ENCODE peak calls at places on chromosomes 6 and 20, in five cellular contexts. One of them, this sample, is unnamed.
A peak's percentile ranks its signal among the peaks of the same experiment; 100 is the strongest.

GRCh38 chr6:337782-338464 is 45.6 kb downstream of the DUSP22 start:
- DNase-seq in cardiac fibroblast: no peak
- DNase-seq in activated naive CD4-positive, alpha-beta T cell treated with Interleukin-2 at 50 U/mL for 16 hours: no peak
- DNase-seq in SK-N-SH: no peak
- DNase-seq in sigmoid colon: no peak
- DNase-seq in this sample: no peak

GRCh38 chr20:8670900-8671229 is 398.0 kb upstream of the PLCB4 start:
- DNase-seq in cardiac fibroblast: no peak
- DNase-seq in activated naive CD4-positive, alpha-beta T cell treated with Interleukin-2 at 50 U/mL for 16 hours: no peak
- DNase-seq in SK-N-SH: peak; percentile 49
- DNase-seq in sigmoid colon: no peak
- DNase-seq in this sample: no peak

GRCh38 chr6:69801711-69802110 is 4.9 kb upstream of the LMBRD1 start:
- DNase-seq in cardiac fibroblast: no peak
- DNase-seq in activated naive CD4-positive, alpha-beta T cell treated with Interleukin-2 at 50 U/mL for 16 hours: no peak
- DNase-seq in SK-N-SH: no peak
- DNase-seq in sigmoid colon: no peak
- DNase-seq in this sample: no peak

GRCh38 chr20:62887147-62887859 is 25.7 kb upstream of the TCFL5 start:
- DNase-seq in cardiac fibroblast: peak; percentile 91
- DNase-seq in activated naive CD4-positive, alpha-beta T cell treated with Interleukin-2 at 50 U/mL for 16 hours: peak; percentile 24
- DNase-seq in SK-N-SH: peak; percentile 80
- DNase-seq in sigmoid colon: peak; percentile 94
- DNase-seq in this sample: peak; percentile 73

GRCh38 chr6:126344181-126344580 is 4.3 kb downstream of the CENPW start:
- DNase-seq in cardiac fibroblast: no peak
- DNase-seq in activated naive CD4-positive, alpha-beta T cell treated with Interleukin-2 at 50 U/mL for 16 hours: no peak
- DNase-seq in SK-N-SH: no peak
- DNase-seq in sigmoid colon: no peak
- DNase-seq in this sample: no peak

GRCh38 chr20:31678389-31679356 is 41.0 kb downstream of the COX4I2 start:
- DNase-seq in cardiac fibroblast: peak; percentile 61
- DNase-seq in activated naive CD4-positive, alpha-beta T cell treated with Interleukin-2 at 50 U/mL for 16 hours: no peak
- DNase-seq in SK-N-SH: no peak
- DNase-seq in sigmoid colon: no peak
- DNase-seq in this sample: peak; percentile 80

GRCh38 chr20:63741676-63742380 is 2.3 kb downstream of the SLC2A4RG start:
- DNase-seq in cardiac fibroblast: no peak
- DNase-seq in activated naive CD4-positive, alpha-beta T cell treated with Interleukin-2 at 50 U/mL for 16 hours: no peak
- DNase-seq in SK-N-SH: no peak
- DNase-seq in sigmoid colon: peak; percentile 68
- DNase-seq in this sample: no peak

GRCh38 chr20:46674253-46675083 is 14.8 kb downstream of the TP53RK start:
- DNase-seq in cardiac fibroblast: no peak
- DNase-seq in activated naive CD4-positive, alpha-beta T cell treated with Interleukin-2 at 50 U/mL for 16 hours: no peak
- DNase-seq in SK-N-SH: no peak
- DNase-seq in sigmoid colon: no peak
- DNase-seq in this sample: no peak

GRCh38 chr6:7998103-7998725 is 66.0 kb downstream of the BLOC1S5 start:
- DNase-seq in cardiac fibroblast: peak; percentile 89
- DNase-seq in activated naive CD4-positive, alpha-beta T cell treated with Interleukin-2 at 50 U/mL for 16 hours: no peak
- DNase-seq in SK-N-SH: no peak
- DNase-seq in sigmoid colon: no peak
- DNase-seq in this sample: no peak

GRCh38 chr6:105569706-105570105 is 166.8 kb upstream of the PREP start:
- DNase-seq in cardiac fibroblast: no peak
- DNase-seq in activated naive CD4-positive, alpha-beta T cell treated with Interleukin-2 at 50 U/mL for 16 hours: no peak
- DNase-seq in SK-N-SH: no peak
- DNase-seq in sigmoid colon: no peak
- DNase-seq in this sample: no peak

GRCh38 chr6:16468991-16469615 is 230.7 kb downstream of the GMPR start:
- DNase-seq in cardiac fibroblast: no peak
- DNase-seq in activated naive CD4-positive, alpha-beta T cell treated with Interleukin-2 at 50 U/mL for 16 hours: no peak
- DNase-seq in SK-N-SH: no peak
- DNase-seq in sigmoid colon: no peak
- DNase-seq in this sample: no peak

GRCh38 chr20:63696628-63697356 is at the start of gene TNFRSF6B:
- DNase-seq in cardiac fibroblast: no peak
- DNase-seq in activated naive CD4-positive, alpha-beta T cell treated with Interleukin-2 at 50 U/mL for 16 hours: peak; percentile 24
- DNase-seq in SK-N-SH: peak; percentile 77
- DNase-seq in sigmoid colon: peak; percentile 62
- DNase-seq in this sample: no peak

GRCh38 chr6:133396630-133397335 is 155.6 kb downstream of the EYA4 start:
- DNase-seq in cardiac fibroblast: peak; percentile 4
- DNase-seq in activated naive CD4-positive, alpha-beta T cell treated with Interleukin-2 at 50 U/mL for 16 hours: no peak
- DNase-seq in SK-N-SH: no peak
- DNase-seq in sigmoid colon: no peak
- DNase-seq in this sample: no peak

GRCh38 chr6:2744778-2745177 is 5.9 kb downstream of the MYLK4 start:
- DNase-seq in cardiac fibroblast: no peak
- DNase-seq in activated naive CD4-positive, alpha-beta T cell treated with Interleukin-2 at 50 U/mL for 16 hours: no peak
- DNase-seq in SK-N-SH: no peak
- DNase-seq in sigmoid colon: no peak
- DNase-seq in this sample: no peak